ENCODE peak calls at places on chromosomes 13 and 19, in seven cellular contexts. One of them, this sample, is unnamed.

GRCh38 chr13:27857271-27857670 is 62.5 kb upstream of the PDX1 start:
- DNase-seq in EL: no peak
- DNase-seq in stimulated activated CD4-positive, alpha-beta T cell treated with anti-CD3 and anti-CD28 coated beads, Interleukin-1b, Interleukin-23, amount 100 ng/mL, for 48 hours: no peak
- DNase-seq in HS-5: no peak
- DNase-seq in activated CD4-positive, alpha-beta T cell treated with anti-CD3 and anti-CD28 coated beads for 24 hours: no peak
- DNase-seq in NCI-H1048: no peak
- DNase-seq in COR-L47: peak; percentile 96
- DNase-seq in this sample: no peak

GRCh38 chr13:48265217-48265815 is 32.3 kb downstream of the ITM2B start:
- DNase-seq in EL: no peak
- DNase-seq in stimulated activated CD4-positive, alpha-beta T cell treated with anti-CD3 and anti-CD28 coated beads, Interleukin-1b, Interleukin-23, amount 100 ng/mL, for 48 hours: peak; percentile 16
- DNase-seq in HS-5: no peak
- DNase-seq in activated CD4-positive, alpha-beta T cell treated with anti-CD3 and anti-CD28 coated beads for 24 hours: no peak
- DNase-seq in NCI-H1048: no peak
- DNase-seq in COR-L47: no peak
- DNase-seq in this sample: no peak

GRCh38 chr19:11227201-11227886 is 12.1 kb upstream of the ANGPTL8 start:
- DNase-seq in EL: no peak
- DNase-seq in stimulated activated CD4-positive, alpha-beta T cell treated with anti-CD3 and anti-CD28 coated beads, Interleukin-1b, Interleukin-23, amount 100 ng/mL, for 48 hours: peak; percentile 30
- DNase-seq in HS-5: no peak
- DNase-seq in activated CD4-positive, alpha-beta T cell treated with anti-CD3 and anti-CD28 coated beads for 24 hours: no peak
- DNase-seq in NCI-H1048: no peak
- DNase-seq in COR-L47: no peak
- DNase-seq in this sample: no peak

GRCh38 chr13:110010433-110011135 is 224.2 kb upstream of the IRS2 start:
- DNase-seq in EL: peak; percentile 19
- DNase-seq in stimulated activated CD4-positive, alpha-beta T cell treated with anti-CD3 and anti-CD28 coated beads, Interleukin-1b, Interleukin-23, amount 100 ng/mL, for 48 hours: no peak
- DNase-seq in HS-5: no peak
- DNase-seq in activated CD4-positive, alpha-beta T cell treated with anti-CD3 and anti-CD28 coated beads for 24 hours: no peak
- DNase-seq in NCI-H1048: no peak
- DNase-seq in COR-L47: no peak
- DNase-seq in this sample: no peak

GRCh38 chr19:38035515-38036495 is 128.8 kb downstream of the SIPA1L3 start:
- DNase-seq in EL: peak; percentile 81
- DNase-seq in stimulated activated CD4-positive, alpha-beta T cell treated with anti-CD3 and anti-CD28 coated beads, Interleukin-1b, Interleukin-23, amount 100 ng/mL, for 48 hours: no peak
- DNase-seq in HS-5: peak; percentile 37
- DNase-seq in activated CD4-positive, alpha-beta T cell treated with anti-CD3 and anti-CD28 coated beads for 24 hours: no peak
- DNase-seq in NCI-H1048: no peak
- DNase-seq in COR-L47: no peak
- DNase-seq in this sample: no peak

GRCh38 chr19:3658004-3658822 is 31.6 kb upstream of the CACTIN start:
- DNase-seq in EL: no peak
- DNase-seq in stimulated activated CD4-positive, alpha-beta T cell treated with anti-CD3 and anti-CD28 coated beads, Interleukin-1b, Interleukin-23, amount 100 ng/mL, for 48 hours: no peak
- DNase-seq in HS-5: no peak
- DNase-seq in activated CD4-positive, alpha-beta T cell treated with anti-CD3 and anti-CD28 coated beads for 24 hours: no peak
- DNase-seq in NCI-H1048: no peak
- DNase-seq in COR-L47: no peak
- DNase-seq in this sample: no peak

GRCh38 chr19:35991731-35992450 is 3.1 kb upstream of the SDHAF1 start:
- DNase-seq in EL: no peak
- DNase-seq in stimulated activated CD4-positive, alpha-beta T cell treated with anti-CD3 and anti-CD28 coated beads, Interleukin-1b, Interleukin-23, amount 100 ng/mL, for 48 hours: no peak
- DNase-seq in HS-5: no peak
- DNase-seq in activated CD4-positive, alpha-beta T cell treated with anti-CD3 and anti-CD28 coated beads for 24 hours: no peak
- DNase-seq in NCI-H1048: no peak
- DNase-seq in COR-L47: no peak
- DNase-seq in this sample: no peak

GRCh38 chr19:6071103-6071485 is 39.2 kb downstream of the RFX2 start:
- DNase-seq in EL: peak; percentile 85
- DNase-seq in stimulated activated CD4-positive, alpha-beta T cell treated with anti-CD3 and anti-CD28 coated beads, Interleukin-1b, Interleukin-23, amount 100 ng/mL, for 48 hours: no peak
- DNase-seq in HS-5: peak; percentile 70
- DNase-seq in activated CD4-positive, alpha-beta T cell treated with anti-CD3 and anti-CD28 coated beads for 24 hours: no peak
- DNase-seq in NCI-H1048: no peak
- DNase-seq in COR-L47: no peak
- DNase-seq in this sample: no peak

GRCh38 chr13:26026211-26026610 is 25.6 kb downstream of the SHISA2 start:
- DNase-seq in EL: no peak
- DNase-seq in stimulated activated CD4-positive, alpha-beta T cell treated with anti-CD3 and anti-CD28 coated beads, Interleukin-1b, Interleukin-23, amount 100 ng/mL, for 48 hours: no peak
- DNase-seq in HS-5: no peak
- DNase-seq in activated CD4-positive, alpha-beta T cell treated with anti-CD3 and anti-CD28 coated beads for 24 hours: no peak
- DNase-seq in NCI-H1048: no peak
- DNase-seq in COR-L47: peak; percentile 45
- DNase-seq in this sample: no peak

GRCh38 chr13:111534646-111535461 is 214.4 kb downstream of the TEX29 start:
- DNase-seq in EL: no peak
- DNase-seq in stimulated activated CD4-positive, alpha-beta T cell treated with anti-CD3 and anti-CD28 coated beads, Interleukin-1b, Interleukin-23, amount 100 ng/mL, for 48 hours: no peak
- DNase-seq in HS-5: no peak
- DNase-seq in activated CD4-positive, alpha-beta T cell treated with anti-CD3 and anti-CD28 coated beads for 24 hours: no peak
- DNase-seq in NCI-H1048: no peak
- DNase-seq in COR-L47: no peak
- DNase-seq in this sample: no peak

GRCh38 chr19:44684892-44685847 is 13.8 kb upstream of the CEACAM16 start:
- DNase-seq in EL: peak; percentile 92
- DNase-seq in stimulated activated CD4-positive, alpha-beta T cell treated with anti-CD3 and anti-CD28 coated beads, Interleukin-1b, Interleukin-23, amount 100 ng/mL, for 48 hours: peak; percentile 14
- DNase-seq in HS-5: peak; percentile 61
- DNase-seq in activated CD4-positive, alpha-beta T cell treated with anti-CD3 and anti-CD28 coated beads for 24 hours: no peak
- DNase-seq in NCI-H1048: no peak
- DNase-seq in COR-L47: no peak
- DNase-seq in this sample: peak; percentile 37

GRCh38 chr13:68428292-68428691 is 1198.2 kb upstream of the PCDH9 start:
- DNase-seq in EL: no peak
- DNase-seq in stimulated activated CD4-positive, alpha-beta T cell treated with anti-CD3 and anti-CD28 coated beads, Interleukin-1b, Interleukin-23, amount 100 ng/mL, for 48 hours: no peak
- DNase-seq in HS-5: no peak
- DNase-seq in activated CD4-positive, alpha-beta T cell treated with anti-CD3 and anti-CD28 coated beads for 24 hours: no peak
- DNase-seq in NCI-H1048: no peak
- DNase-seq in COR-L47: no peak
- DNase-seq in this sample: no peak

GRCh38 chr13:18944501-18945068 is 237.0 kb downstream of the TUBA3C start:
- DNase-seq in EL: no peak
- DNase-seq in stimulated activated CD4-positive, alpha-beta T cell treated with anti-CD3 and anti-CD28 coated beads, Interleukin-1b, Interleukin-23, amount 100 ng/mL, for 48 hours: no peak
- DNase-seq in HS-5: no peak
- DNase-seq in activated CD4-positive, alpha-beta T cell treated with anti-CD3 and anti-CD28 coated beads for 24 hours: no peak
- DNase-seq in NCI-H1048: no peak
- DNase-seq in COR-L47: no peak
- DNase-seq in this sample: no peak

GRCh38 chr19:6453951-6454565 is 5.5 kb downstream of the SLC25A23 start:
- DNase-seq in EL: no peak
- DNase-seq in stimulated activated CD4-positive, alpha-beta T cell treated with anti-CD3 and anti-CD28 coated beads, Interleukin-1b, Interleukin-23, amount 100 ng/mL, for 48 hours: no peak
- DNase-seq in HS-5: no peak
- DNase-seq in activated CD4-positive, alpha-beta T cell treated with anti-CD3 and anti-CD28 coated beads for 24 hours: no peak
- DNase-seq in NCI-H1048: no peak
- DNase-seq in COR-L47: no peak
- DNase-seq in this sample: no peak

GRCh38 chr13:32660227-32660626 is 74.0 kb downstream of the PDS5B start:
- DNase-seq in EL: no peak
- DNase-seq in stimulated activated CD4-positive, alpha-beta T cell treated with anti-CD3 and anti-CD28 coated beads, Interleukin-1b, Interleukin-23, amount 100 ng/mL, for 48 hours: no peak
- DNase-seq in HS-5: no peak
- DNase-seq in activated CD4-positive, alpha-beta T cell treated with anti-CD3 and anti-CD28 coated beads for 24 hours: no peak
- DNase-seq in NCI-H1048: no peak
- DNase-seq in COR-L47: no peak
- DNase-seq in this sample: no peak

This sample was measured in T1000.